ENCODE peak calls at places on chromosomes 13 and 19, in nine cellular contexts. M, S, O, Y, C, I, R, E and J are unnamed samples.

GRCh38 chr19:37077615-37077928 is 661 bp upstream of the ZNF420 start:
- DNase-seq in I (no peak), C (no peak), S (no peak), M (no peak), O (peak), Y (no peak), E (no peak), R (no peak), J (peak)

GRCh38 chr19:15954820-15955219 is 6.0 kb downstream of the OR10H4 start:
- DNase-seq in C (no peak), Y (no peak), I (no peak), S (no peak), M (peak), R (peak), O (no peak), E (no peak), J (no peak)

GRCh38 chr19:44745887-44746600 is 2.5 kb upstream of the BCL3 start:
- DNase-seq in C (no peak), R (no peak), I (no peak), M (no peak), S (no peak), E (no peak), O (no peak), Y (no peak), J (no peak)

GRCh38 chr13:110913322-110913721 is 1.5 kb downstream of the ANKRD10 start:
- DNase-seq in M (no peak), S (no peak), C (no peak), I (no peak), Y (no peak), E (no peak), R (no peak), O (peak), J (no peak)

GRCh38 chr19:17671906-17672305 is 16.2 kb downstream of the UNC13A start:
- DNase-seq in S (no peak), I (no peak), M (no peak), E (no peak), Y (peak), C (peak), O (peak), R (no peak), J (no peak)

GRCh38 chr13:101868585-101869469 is 416.4 kb downstream of the ITGBL1 start:
- DNase-seq in O (no peak), Y (no peak), S (no peak), C (no peak), E (no peak), M (no peak), R (no peak), I (no peak), J (no peak)

GRCh38 chr19:11540642-11541041 is 2.0 kb downstream of the CNN1 start:
- DNase-seq in C (no peak), I (no peak), M (peak), Y (no peak), R (no peak), S (no peak), O (no peak), E (no peak), J (no peak)

GRCh38 chr13:98019186-98019585 is 65.7 kb downstream of the IPO5 start:
- DNase-seq in R (no peak), E (no peak), M (no peak), S (no peak), O (no peak), I (no peak), Y (no peak), C (no peak), J (no peak)

GRCh38 chr13:69274231-69274630 is 833.4 kb upstream of the ATXN8OS start:
- DNase-seq in Y (peak), E (no peak), S (no peak), O (no peak), I (no peak), C (no peak), M (no peak), R (no peak), J (no peak)

GRCh38 chr13:80873589-80873988 is 532.7 kb upstream of the SPRY2 start:
- DNase-seq in E (no peak), M (no peak), S (no peak), Y (no peak), O (no peak), R (no peak), C (no peak), I (no peak), J (no peak)

GRCh38 chr19:34397853-34398252 is 6.3 kb upstream of the PDCD2L start:
- DNase-seq in Y (no peak), O (no peak), I (no peak), E (no peak), S (no peak), C (no peak), R (no peak), M (no peak), J (no peak)

GRCh38 chr13:45492538-45492937 is 27.8 kb downstream of the COG3 start:
- DNase-seq in O (peak), I (no peak), R (no peak), S (no peak), M (no peak), C (no peak), E (no peak), Y (no peak), J (no peak)

GRCh38 chr13:23570931-23571330 is 719 bp downstream of the TNFRSF19 start:
- DNase-seq in Y (no peak), M (no peak), C (no peak), E (no peak), O (peak), S (no peak), R (no peak), I (no peak), J (no peak)

GRCh38 chr13:84649853-84650252 is 767.6 kb upstream of the SLITRK1 start:
- DNase-seq in E (no peak), I (no peak), S (no peak), M (no peak), C (no peak), R (no peak), O (peak), Y (no peak), J (no peak)

GRCh38 chr19:42122691-42123607 is 9.3 kb downstream of the POU2F2 start:
- DNase-seq in C (no peak), E (no peak), O (no peak), Y (no peak), S (no peak), I (no peak), R (no peak), M (no peak), J (no peak)

GRCh38 chr19:14772995-14773394 is 5.4 kb downstream of the ADGRE2 start:
- DNase-seq in O (no peak), E (no peak), M (no peak), I (no peak), Y (no peak), S (no peak), R (no peak), C (no peak), J (no peak)

GRCh38 chr13:37313383-37313782 is 207.9 kb upstream of the CSNK1A1L start:
- DNase-seq in E (no peak), O (peak), S (no peak), I (no peak), C (no peak), R (no peak), M (no peak), Y (no peak), J (peak)

GRCh38 chr19:58545286-58546068 is 1.6 kb downstream of the TRIM28 start:
- DNase-seq in E (no peak), S (no peak), R (no peak), O (no peak), I (no peak), M (no peak), C (no peak), Y (peak), J (no peak)

GRCh38 chr13:70613295-70613694 is 505.0 kb upstream of the KLHL1 start:
- DNase-seq in I (no peak), E (no peak), S (no peak), C (peak), O (no peak), Y (no peak), R (no peak), M (no peak), J (no peak)

GRCh38 chr19:18046066-18046718 is 38.2 kb downstream of the ARRDC2 start:
- DNase-seq in Y (peak), O (peak), I (no peak), S (no peak), R (peak), E (peak), M (peak), C (no peak), J (peak)

GRCh38 chr13:108269601-108270328 is at the start of gene TNFSF13B:
- DNase-seq in E (peak), Y (peak), I (no peak), M (no peak), C (peak), R (peak), S (peak), O (peak), J (no peak)

GRCh38 chr13:63403726-63404125 is 1988.1 kb upstream of the PCDH20 start:
- DNase-seq in S (no peak), C (no peak), E (no peak), I (no peak), M (no peak), Y (no peak), R (no peak), O (no peak), J (no peak)

GRCh38 chr19:46602392-46603194 is 1.5 kb downstream of the CALM3 start:
- DNase-seq in O (no peak), C (peak), M (peak), S (peak), I (no peak), Y (no peak), R (peak), E (peak), J (no peak)

GRCh38 chr13:33651766-33652165 is 166.2 kb upstream of the RFC3 start:
- DNase-seq in R (no peak), I (no peak), C (no peak), O (no peak), M (no peak), Y (no peak), E (no peak), S (no peak), J (no peak)

GRCh38 chr19:16737909-16738308 is 18.3 kb downstream of the NWD1 start:
- DNase-seq in O (peak), C (no peak), R (no peak), I (no peak), Y (no peak), S (no peak), M (no peak), E (no peak), J (no peak)

GRCh38 chr19:50728084-50728737 is 5.0 kb downstream of the CLEC11A start:
- DNase-seq in E (peak), S (peak), O (peak), Y (peak), M (peak), C (peak), I (no peak), R (peak), J (peak)

GRCh38 chr13:33189470-33189869 is 96.1 kb downstream of the STARD13 start:
- DNase-seq in R (no peak), S (no peak), O (no peak), C (no peak), Y (no peak), I (no peak), E (no peak), M (no peak), J (no peak)

GRCh38 chr13:74556002-74556551 is 421.9 kb upstream of the KLF12 start:
- DNase-seq in E (no peak), R (no peak), M (no peak), S (no peak), C (no peak), Y (no peak), O (no peak), I (no peak), J (no peak)

GRCh38 chr13:74920945-74921725 is 560.8 kb downstream of the TBC1D4 start:
- DNase-seq in C (no peak), Y (peak), O (no peak), S (no peak), M (no peak), R (no peak), E (no peak), I (no peak), J (no peak)

GRCh38 chr19:1446713-1447564 is 3.0 kb upstream of the APC2 start:
- DNase-seq in M (no peak), E (no peak), Y (peak), O (no peak), R (no peak), C (peak), I (no peak), S (no peak), J (no peak)

GRCh38 chr13:60435762-60436374 is 38.8 kb downstream of the TDRD3 start:
- DNase-seq in Y (no peak), I (no peak), O (no peak), M (no peak), C (no peak), R (no peak), E (no peak), S (no peak), J (no peak)

GRCh38 chr19:49631279-49631588 is 8.7 kb downstream of the RRAS start:
- DNase-seq in C (no peak), S (no peak), R (no peak), M (no peak), E (no peak), I (no peak), Y (no peak), O (no peak), J (no peak)

DNA sequence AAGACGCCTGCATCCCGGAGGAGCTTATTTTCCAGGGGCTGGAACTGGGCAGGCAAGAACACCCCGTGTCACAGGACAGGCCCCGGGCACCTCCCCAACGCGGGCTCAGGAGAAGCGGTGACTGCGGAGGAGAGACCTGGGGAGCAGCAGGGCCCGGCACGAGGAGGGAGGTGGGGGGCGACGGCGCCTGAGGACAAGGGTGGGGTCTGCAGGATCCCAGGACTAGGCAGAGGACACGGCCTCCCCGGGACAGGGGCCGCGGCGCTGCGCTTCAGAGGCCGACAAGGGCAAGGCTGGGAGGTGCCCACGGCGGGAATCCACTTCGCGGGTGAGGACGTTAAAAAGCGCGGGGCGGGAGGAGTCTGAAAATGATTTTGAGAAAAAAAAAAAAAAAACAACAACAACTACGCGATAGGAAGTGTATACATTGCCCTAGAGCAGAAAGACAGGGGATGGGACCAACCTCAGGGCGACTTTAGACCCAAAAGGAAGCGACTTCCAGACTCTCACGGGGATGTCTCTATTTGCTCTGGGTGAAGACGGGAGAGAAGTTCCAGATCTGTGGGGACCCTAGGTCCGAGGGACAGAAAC is 44.9 kb downstream of the ZNF611 start:
- DNase-seq in E (peak), I (no peak), S (peak), O (no peak), M (peak), Y (peak), R (peak), C (peak), J (no peak)
- H3K4me3 ChIP-seq in E (peak), I (no peak), S (peak), O (peak), M (peak), Y (peak), R (peak), C (peak), J (peak)

DNA sequence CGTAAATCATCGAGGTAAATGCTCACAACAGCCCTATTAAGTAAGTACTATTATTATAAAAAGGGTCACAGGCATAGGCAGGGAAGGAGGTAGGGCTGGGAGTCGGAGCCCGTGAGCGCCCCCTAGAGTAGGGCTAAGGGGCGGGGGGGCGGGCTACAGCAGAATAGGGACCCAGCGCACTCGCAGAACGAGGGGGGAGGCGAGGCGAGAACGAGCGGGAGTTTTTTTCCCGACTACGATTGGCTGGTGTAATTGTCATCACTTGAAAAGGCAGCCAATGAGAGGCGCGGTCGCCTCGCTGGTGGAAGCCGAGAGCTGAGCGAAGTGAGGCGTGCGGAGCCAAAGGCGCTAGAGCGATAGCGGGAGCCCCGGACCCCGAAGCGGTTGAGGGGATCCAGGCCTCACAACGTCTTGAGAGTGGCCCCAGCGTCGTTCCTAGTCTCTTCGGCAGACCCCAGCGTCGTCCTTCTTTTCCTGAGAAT is 24.2 kb downstream of the KEAP1 start:
- DNase-seq in C (peak), M (peak), S (peak), E (peak), I (peak), Y (peak), O (peak), R (peak), J (no peak)
- TF ChIP-seq CTCF in C (peak), M (no peak), S (peak), E (peak), I (peak), Y (peak), O (peak), R (no peak), J (peak)

DNA sequence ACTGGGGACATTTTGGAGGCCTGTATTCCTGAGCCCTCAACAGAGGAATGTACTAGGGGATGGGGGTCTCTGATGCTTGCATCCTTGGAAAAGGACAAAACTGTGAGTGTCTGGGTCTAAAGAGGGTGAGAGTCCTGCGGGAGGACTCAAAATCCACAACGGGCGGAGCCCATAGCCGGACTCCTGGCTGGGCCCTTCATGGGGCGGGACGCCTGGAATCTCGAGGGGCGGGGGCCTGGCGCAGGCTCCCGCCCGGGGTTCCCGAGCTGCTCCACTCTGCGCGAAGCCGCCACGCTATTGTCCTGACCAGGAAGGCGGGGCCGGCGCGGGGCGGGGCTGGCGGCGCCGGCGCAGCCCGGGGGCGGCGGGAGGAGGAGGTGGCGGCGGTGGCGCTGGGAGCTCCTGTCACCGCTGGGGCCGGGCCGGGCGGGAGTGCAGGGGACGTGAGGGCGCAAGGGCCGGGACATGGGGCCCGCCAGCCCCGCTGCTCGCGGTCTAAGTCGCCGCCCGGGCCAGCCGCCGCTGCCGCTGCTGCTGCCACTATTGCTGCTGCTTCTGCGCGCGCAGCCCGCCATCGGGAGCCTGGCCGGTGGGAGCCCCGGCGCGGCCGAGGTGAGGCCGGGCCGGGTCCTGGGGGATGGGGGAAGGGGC is at the start of gene APLP1:
- DNase-seq in R (peak), E (peak), C (peak), S (peak), O (no peak), M (peak), Y (peak), I (peak), J (peak)
- H3K4me3 ChIP-seq in R (peak), E (peak), C (peak), S (peak), O (peak), M (peak), Y (peak), I (peak), J (peak)

GRCh38 chr13:65965496-65965895 is 1264.6 kb downstream of the PCDH9 start:
- DNase-seq in C (no peak), Y (no peak), M (no peak), I (no peak), E (no peak), O (peak), S (no peak), R (no peak), J (no peak)

GRCh38 chr13:65971541-65971940 is 1258.6 kb downstream of the PCDH9 start:
- DNase-seq in M (no peak), E (no peak), I (no peak), R (no peak), C (peak), Y (no peak), S (no peak), O (no peak), J (no peak)

GRCh38 chr13:65964672-65965071 is 1265.5 kb downstream of the PCDH9 start:
- DNase-seq in S (no peak), E (no peak), C (no peak), I (no peak), R (no peak), M (no peak), O (no peak), Y (no peak), J (no peak)

DNA sequence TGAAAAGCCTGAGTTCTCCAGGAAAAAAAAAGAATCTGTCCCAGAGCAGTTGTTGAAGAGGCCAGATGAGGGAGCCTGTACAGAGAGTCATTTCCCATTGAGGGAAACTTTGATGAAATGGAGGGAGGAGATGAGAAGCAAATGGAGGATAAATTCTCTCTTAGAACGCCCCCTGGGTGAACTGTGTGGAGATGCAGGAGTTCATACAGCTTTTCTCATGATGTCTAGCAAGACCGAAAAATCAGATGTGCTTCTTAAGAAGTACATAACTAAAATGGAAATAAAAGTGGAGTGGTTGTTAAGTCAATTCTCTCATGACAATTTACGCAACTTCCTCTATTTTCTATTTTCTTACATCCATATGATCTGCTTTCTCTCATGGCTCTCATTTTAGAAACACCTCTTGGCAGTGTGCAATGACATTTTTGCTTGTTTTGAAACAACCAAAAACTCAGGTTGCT is 1263.1 kb downstream of the PCDH9 start:
- DNase-seq in C (peak), O (peak), S (no peak), R (no peak), I (peak), E (no peak), M (no peak), Y (peak), J (no peak)
- TF ChIP-seq CTCF in C (peak), O (peak), S (no peak), R (no peak), I (peak), E (peak), M (no peak), Y (no peak), J (peak)